ENCODE peak calls at places on chromosomes 2 and 18, in ten cellular contexts. N, Q, U, R, X, F, B, A, Y and O are unnamed samples.

GRCh38 chr2:11444737-11445136 is 21.2 kb downstream of the E2F6 start:
- DNase-seq in N (no peak), R (no peak), F (no peak), A (no peak), B (no peak), Q (no peak), X (no peak), U (no peak), Y (no peak), O (no peak)

GRCh38 chr2:54634564-54635511 is 88.6 kb upstream of the EML6 start:
- DNase-seq in U (no peak), R (no peak), Q (no peak), A (no peak), F (peak; percentile 74), B (no peak), N (peak; percentile 39), X (no peak), Y (peak; percentile 95), O (no peak)

GRCh38 chr2:197707316-197708213 is 2.4 kb downstream of the MARS2 start:
- DNase-seq in X (peak; percentile 45), Q (no peak), R (peak; percentile 62), U (no peak), N (peak; percentile 41), B (no peak), A (no peak), F (peak; percentile 32), Y (peak; percentile 57), O (peak; percentile 60)

GRCh38 chr18:8301427-8302172 is 307.6 kb upstream of the RAB12 start:
- DNase-seq in U (no peak), N (no peak), Q (no peak), X (no peak), A (no peak), R (no peak), F (no peak), B (no peak), Y (no peak), O (no peak)

GRCh38 chr2:44940612-44941464 is 664 bp upstream of the SIX3 start:
- DNase-seq in B (no peak), Y (no peak), Q (no peak), X (no peak), N (no peak), U (no peak), A (no peak), R (no peak), F (no peak), O (peak; percentile 72)

GRCh38 chr2:86238354-86238753 is 39.1 kb downstream of the MRPL35 start:
- DNase-seq in A (no peak), N (no peak), Y (peak; percentile 78), Q (peak; percentile 42), R (no peak), B (no peak), U (no peak), X (no peak), F (peak; percentile 75), O (no peak)

GRCh38 chr2:145012806-145013205 is 492.9 kb upstream of the ZEB2 start:
- DNase-seq in F (no peak), Q (no peak), A (no peak), Y (peak; percentile 40), U (no peak), N (no peak), R (no peak), B (no peak), X (no peak), O (no peak)

GRCh38 chr2:1140389-1141003 is 189.8 kb downstream of the SNTG2 start:
- DNase-seq in B (no peak), N (peak; percentile 50), Y (peak; percentile 22), A (no peak), F (peak; percentile 39), U (peak; percentile 84), Q (peak; percentile 49), X (no peak), R (peak; percentile 58), O (peak; percentile 94)

GRCh38 chr18:49016648-49017539 is 66.1 kb upstream of the SMAD7 start:
- DNase-seq in N (peak; percentile 80), A (no peak), X (peak; percentile 68), Q (no peak), Y (peak; percentile 97), F (no peak), U (no peak), B (peak; percentile 52), R (peak; percentile 65), O (peak; percentile 91)

GRCh38 chr2:105521176-105521575 is 122.3 kb upstream of the FHL2 start:
- DNase-seq in R (peak; percentile 68), N (peak; percentile 29), B (no peak), Q (no peak), A (no peak), Y (peak; percentile 36), X (peak; percentile 40), U (no peak), F (no peak), O (no peak)

GRCh38 chr18:36685580-36685979 is 143.2 kb downstream of the TPGS2 start:
- DNase-seq in R (no peak), A (no peak), Y (no peak), Q (no peak), N (no peak), B (no peak), F (no peak), X (no peak), U (no peak), O (no peak)

GRCh38 chr2:37421686-37422085 is 77.3 kb downstream of the QPCT start:
- DNase-seq in U (no peak), N (no peak), A (no peak), Q (no peak), R (no peak), Y (no peak), X (no peak), F (no peak), B (no peak), O (no peak)

GRCh38 chr2:54636425-54637139 is 86.9 kb upstream of the EML6 start:
- DNase-seq in Y (peak; percentile 31), R (no peak), X (no peak), B (no peak), N (no peak), A (no peak), F (no peak), Q (no peak), U (no peak), O (no peak)

GRCh38 chr2:219508933-219509779 is 5.1 kb upstream of the ASIC4 start:
- DNase-seq in Q (no peak), A (no peak), Y (no peak), U (no peak), R (no peak), B (no peak), N (no peak), F (no peak), X (no peak), O (peak; percentile 57)

GRCh38 chr2:211512746-211513145 is 956.3 kb downstream of the CPS1 start:
- DNase-seq in U (no peak), B (no peak), X (no peak), R (no peak), F (no peak), N (no peak), Q (no peak), A (no peak), Y (peak; percentile 82), O (no peak)

GRCh38 chr2:37276291-37276690 is 44.8 kb downstream of the NDUFAF7 start:
- DNase-seq in Q (no peak), X (no peak), N (no peak), B (no peak), A (no peak), R (no peak), U (no peak), F (no peak), Y (no peak), O (no peak)

GRCh38 chr18:67766930-67767329 is 250.4 kb upstream of the DSEL start:
- DNase-seq in U (no peak), B (peak; percentile 96), X (no peak), A (no peak), F (no peak), N (peak; percentile 25), R (no peak), Y (peak; percentile 89), Q (no peak), O (no peak)

GRCh38 chr18:68797901-68798300 is at the start of gene CCDC102B:
- DNase-seq in Q (no peak), X (no peak), B (peak; percentile 85), F (no peak), R (no peak), N (peak; percentile 31), U (no peak), A (no peak), Y (no peak), O (no peak)

GRCh38 chr2:5691659-5692529 is at the start of gene SOX11:
- DNase-seq in Y (peak; percentile 69), N (peak; percentile 89), R (no peak), X (no peak), U (peak; percentile 82), A (peak; percentile 47), F (no peak), B (peak; percentile 80), Q (no peak), O (peak; percentile 97)

GRCh38 chr2:160165996-160166395 is 34.1 kb downstream of the ITGB6 start:
- DNase-seq in F (no peak), R (peak; percentile 55), N (no peak), Y (no peak), U (no peak), B (no peak), Q (no peak), A (no peak), X (peak; percentile 27), O (no peak)